ENCODE peak calls at places on chromosomes 13 and 19, in nine cellular contexts. S is RWPE1; R is suprapubic skin; I is HFFc6; M is AG09319; Q is neural progenitor cell; A is kidney epithelial cell; Y is CD4-positive, alpha-beta T cell; U is A673. D is an unnamed sample.

GRCh38 chr19:2246801-2247361 is 2.2 kb upstream of the AMH start:
- DNase-seq in S (no peak), R (no peak), I (peak; percentile 37), M (no peak), Q (no peak), A (no peak), Y (no peak), U (no peak), D (no peak)

GRCh38 chr13:98775844-98776598 is 23.5 kb upstream of the SLC15A1 start:
- DNase-seq in S (peak; percentile 89), R (no peak), I (peak; percentile 85), M (no peak), Q (no peak), A (peak; percentile 58), Y (no peak), U (no peak), D (peak; percentile 43)

GRCh38 chr19:29668746-29669609 is 3.7 kb downstream of the PLEKHF1 start:
- DNase-seq in S (no peak), R (no peak), I (no peak), M (no peak), Q (no peak), A (no peak), Y (no peak), U (no peak), D (no peak)

GRCh38 chr19:8610041-8610927 is at the start of gene ADAMTS10:
- DNase-seq in S (no peak), R (no peak), I (no peak), M (no peak), Q (peak; percentile 74), A (no peak), Y (peak; percentile 22), U (peak; percentile 64), D (no peak)

GRCh38 chr19:53992211-53992610 is 774 bp downstream of the CACNG6 start:
- DNase-seq in S (no peak), R (no peak), I (no peak), M (no peak), Q (no peak), A (no peak), Y (no peak), U (no peak), D (no peak)

GRCh38 chr19:31350693-31351211 is 1.5 kb upstream of the TSHZ3 start:
- DNase-seq in S (no peak), R (no peak), I (peak; percentile 36), M (no peak), Q (peak; percentile 88), A (no peak), Y (no peak), U (peak; percentile 59), D (no peak)

GRCh38 chr13:107252428-107252827 is 684.5 kb upstream of the ARGLU1 start:
- DNase-seq in S (peak; percentile 9), R (no peak), I (no peak), M (no peak), Q (no peak), A (no peak), Y (no peak), U (no peak), D (no peak)

GRCh38 chr13:79522583-79522982 is 41.6 kb downstream of the NDFIP2 start:
- DNase-seq in S (no peak), R (no peak), I (peak; percentile 19), M (no peak), Q (no peak), A (no peak), Y (no peak), U (no peak), D (no peak)

GRCh38 chr13:110915874-110916670 is 1.2 kb upstream of the ANKRD10 start:
- DNase-seq in S (peak; percentile 30), R (no peak), I (peak; percentile 69), M (no peak), Q (no peak), A (no peak), Y (no peak), U (no peak), D (no peak)

GRCh38 chr19:30163663-30164062 is 208.5 kb upstream of the ZNF536 start:
- DNase-seq in S (no peak), R (peak; percentile 31), I (no peak), M (no peak), Q (no peak), A (no peak), Y (no peak), U (no peak), D (no peak)

GRCh38 chr19:47503130-47503822 is 11.6 kb downstream of the NAPA start:
- DNase-seq in S (no peak), R (no peak), I (no peak), M (no peak), Q (no peak), A (no peak), Y (no peak), U (no peak), D (no peak)
- TF ChIP-seq CTCF in S (no peak), R (no peak), I (no peak), M (no peak), Q (no peak), A (no peak), Y (no peak), U (no peak), D (no peak)

GRCh38 chr19:56764296-56764695 is 76.2 kb downstream of the PEG3 start:
- DNase-seq in S (no peak), R (no peak), I (no peak), M (no peak), Q (no peak), A (no peak), Y (no peak), U (no peak), D (no peak)
- TF ChIP-seq CTCF in S (no peak), R (no peak), I (peak; percentile 22), M (no peak), Q (no peak), A (no peak), Y (no peak), U (no peak), D (peak; percentile 7)

DNA sequence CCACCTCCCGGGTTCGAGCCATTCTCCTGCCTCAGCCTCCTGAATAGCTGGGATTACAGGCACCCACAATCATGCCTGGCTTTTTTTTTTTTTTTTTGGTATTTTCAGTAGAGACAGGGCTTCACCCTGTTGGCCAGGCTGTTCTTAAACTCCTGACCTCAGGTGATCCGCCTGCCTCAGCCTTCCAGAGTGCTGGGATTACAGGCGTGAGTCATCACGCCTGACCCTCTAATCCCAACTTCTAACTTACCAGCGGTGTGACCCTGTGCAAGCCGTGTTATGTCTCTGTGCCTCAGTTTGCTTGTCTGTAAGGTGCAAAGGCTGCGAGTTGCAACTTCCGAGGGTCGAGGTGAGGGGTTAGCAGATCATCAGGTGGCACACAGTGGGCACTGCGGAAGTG is 17.3 kb downstream of the ZSWIM4 start:
- DNase-seq in S (no peak), R (no peak), I (no peak), M (no peak), Q (no peak), A (no peak), Y (no peak), U (no peak), D (no peak)
- TF ChIP-seq CTCF in S (no peak), R (no peak), I (no peak), M (no peak), Q (no peak), A (no peak), Y (no peak), U (no peak), D (no peak)

GRCh38 chr19:10214784-10215183 is 16.3 kb downstream of the S1PR2 start:
- DNase-seq in S (peak; percentile 55), R (no peak), I (peak; percentile 63), M (no peak), Q (no peak), A (no peak), Y (no peak), U (no peak), D (no peak)

GRCh38 chr19:10219678-10220077 is 11.5 kb downstream of the S1PR2 start:
- DNase-seq in S (no peak), R (no peak), I (no peak), M (no peak), Q (peak; percentile 26), A (no peak), Y (peak; percentile 19), U (peak; percentile 22), D (no peak)

GRCh38 chr19:10222201-10222890 is 8.8 kb downstream of the S1PR2 start:
- DNase-seq in S (no peak), R (no peak), I (no peak), M (no peak), Q (no peak), A (no peak), Y (no peak), U (no peak), D (no peak)

GRCh38 chr19:10220695-10221094 is 10.4 kb downstream of the S1PR2 start:
- DNase-seq in S (no peak), R (no peak), I (no peak), M (no peak), Q (no peak), A (no peak), Y (no peak), U (no peak), D (no peak)

GRCh38 chr19:10217085-10217484 is 14.0 kb downstream of the S1PR2 start:
- DNase-seq in S (no peak), R (no peak), I (no peak), M (no peak), Q (no peak), A (no peak), Y (no peak), U (no peak), D (no peak)
- TF ChIP-seq CTCF in S (no peak), R (no peak), I (no peak), M (no peak), Q (no peak), A (no peak), Y (no peak), U (no peak), D (no peak)

DNA sequence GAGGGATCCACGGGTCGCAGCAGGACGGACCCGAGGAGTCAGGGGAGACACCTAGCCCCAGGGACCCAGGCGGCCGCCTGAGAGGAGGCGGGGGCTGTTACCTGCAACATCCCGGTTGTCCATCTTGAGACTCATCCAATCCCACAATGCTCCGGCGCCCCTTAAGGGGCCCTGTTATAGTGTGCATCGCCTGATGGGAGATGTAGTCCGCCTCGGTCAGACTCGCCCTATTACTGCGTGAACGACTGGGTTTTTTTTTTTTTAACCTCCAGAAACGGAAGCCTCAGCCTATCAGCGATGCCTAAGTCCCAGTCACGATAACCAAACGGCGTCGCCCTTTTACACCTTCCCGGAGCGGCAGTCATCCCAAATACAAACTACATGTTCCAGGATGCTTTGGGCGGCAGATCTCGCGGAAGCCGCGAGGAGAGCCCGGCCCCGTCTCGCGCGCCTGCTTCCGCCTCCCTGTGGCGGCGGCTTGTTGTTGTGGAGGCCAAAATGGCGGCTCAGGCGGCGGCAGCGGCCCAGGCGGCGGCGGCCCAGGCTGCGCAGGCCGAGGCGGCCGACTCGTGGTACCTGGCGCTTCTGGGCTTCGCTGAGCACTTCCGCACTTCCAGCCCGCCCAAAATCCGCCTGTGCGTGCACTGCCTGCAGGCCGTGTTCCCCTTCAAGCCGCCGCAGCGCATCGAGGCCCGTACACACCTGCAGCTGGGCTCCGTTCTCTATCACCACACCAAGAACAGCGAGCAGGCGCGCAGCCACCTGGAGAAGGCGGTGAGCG is at the start of the genes MAU2 and SUGP1:
- DNase-seq in S (peak; percentile 96), R (peak; percentile 91), I (peak; percentile 89), M (peak; percentile 77), Q (peak; percentile 96), A (peak; percentile 67), Y (peak; percentile 83), U (peak; percentile 95), D (peak; percentile 81)
- TF ChIP-seq CTCF in S (no peak), R (no peak), I (peak; percentile 49), M (peak; percentile 29), Q (peak; percentile 12), A (peak; percentile 17), Y (peak; percentile 16), U (peak; percentile 20), D (peak; percentile 13)

D was measured in retinal pigment epithelial cell.